ENCODE peak calls at places on chromosomes 7 and 10, in seven cellular contexts. K is IMR-90, V is H9, Z is Panc1, D is CD14-positive monocyte, F is cardiac fibroblast, O is BE2C. L is an unnamed sample.

GRCh38 chr10:88227342-88228018 is 355.6 kb downstream of the RNLS start:
- DNase-seq in D (no peak), O (peak), Z (no peak), K (peak), F (peak), V (no peak), L (no peak)

GRCh38 chr7:104861729-104862128 is 152.3 kb upstream of the KMT2E start:
- DNase-seq in Z (no peak), D (no peak), V (no peak), O (no peak), F (no peak), K (no peak), L (no peak)

GRCh38 chr10:91051834-91052233 is 130.9 kb upstream of the ANKRD1 start:
- DNase-seq in V (no peak), K (no peak), D (no peak), O (no peak), Z (no peak), F (peak), L (no peak)

GRCh38 chr10:116767235-116767634 is 24.9 kb upstream of the HSPA12A start:
- DNase-seq in D (no peak), V (no peak), O (no peak), F (peak), Z (no peak), K (no peak), L (no peak)

GRCh38 chr7:137390076-137390475 is 46.5 kb upstream of the PTN start:
- DNase-seq in Z (no peak), K (no peak), O (no peak), F (no peak), D (no peak), V (no peak), L (no peak)

GRCh38 chr10:117804470-117805011 is 242.2 kb downstream of the RAB11FIP2 start:
- DNase-seq in Z (no peak), V (no peak), K (no peak), O (no peak), F (no peak), D (no peak), L (no peak)

GRCh38 chr10:7707102-7707501 is 4.0 kb downstream of the ITIH2 start:
- DNase-seq in F (no peak), K (no peak), Z (no peak), V (no peak), O (no peak), D (no peak), L (no peak)

GRCh38 chr10:48463318-48464003 is 141.4 kb downstream of the ARHGAP22 start:
- DNase-seq in V (peak), D (peak), O (peak), Z (no peak), F (peak), K (no peak), L (peak)

GRCh38 chr7:97130417-97131139 is 13.1 kb downstream of the SDHAF3 start:
- DNase-seq in O (no peak), D (no peak), Z (no peak), K (no peak), F (peak), V (peak), L (no peak)

GRCh38 chr10:31765546-31765945 is 163.1 kb downstream of the ARHGAP12 start:
- DNase-seq in V (no peak), F (no peak), Z (no peak), K (no peak), D (no peak), O (no peak), L (no peak)

GRCh38 chr7:19560111-19560883 is 148.5 kb downstream of the POLR1F start:
- DNase-seq in F (peak), V (no peak), Z (peak), O (no peak), K (no peak), D (no peak), L (no peak)

GRCh38 chr10:102113956-102114857 is 6.0 kb downstream of the LDB1 start:
- DNase-seq in K (no peak), D (no peak), V (peak), F (no peak), Z (no peak), O (no peak), L (no peak)

GRCh38 chr7:66626236-66626957 is 2.3 kb upstream of the KCTD7 start:
- DNase-seq in Z (no peak), K (peak), V (no peak), O (no peak), D (no peak), F (peak), L (no peak)

GRCh38 chr10:541750-542371 is 147.6 kb downstream of the DIP2C start:
- DNase-seq in D (no peak), V (no peak), O (peak), Z (no peak), F (no peak), K (no peak), L (no peak)

GRCh38 chr7:20835111-20835750 is 48.5 kb upstream of the SP8 start:
- DNase-seq in Z (no peak), D (no peak), V (peak), K (no peak), F (no peak), O (no peak), L (no peak)

GRCh38 chr10:4532976-4533375 is 293.0 kb upstream of the AKR1E2 start:
- DNase-seq in K (no peak), V (no peak), O (no peak), D (no peak), F (peak), Z (no peak), L (no peak)

GRCh38 chr10:27252267-27253000 is 11.8 kb upstream of the ACBD5 start:
- DNase-seq in K (peak), V (peak), O (no peak), F (peak), D (peak), Z (no peak), L (no peak)
- TF ChIP-seq CTCF in K (no peak), V (peak), O (no peak), F (peak), D (peak), Z (peak), L (peak)

GRCh38 chr7:142585425-142585824 is 163.8 kb upstream of the PRSS1 start:
- DNase-seq in Z (no peak), O (no peak), F (no peak), K (no peak), D (no peak), V (no peak), L (no peak)
- TF ChIP-seq CTCF in Z (peak), O (no peak), F (no peak), K (peak), D (no peak), V (peak), L (no peak)

DNA sequence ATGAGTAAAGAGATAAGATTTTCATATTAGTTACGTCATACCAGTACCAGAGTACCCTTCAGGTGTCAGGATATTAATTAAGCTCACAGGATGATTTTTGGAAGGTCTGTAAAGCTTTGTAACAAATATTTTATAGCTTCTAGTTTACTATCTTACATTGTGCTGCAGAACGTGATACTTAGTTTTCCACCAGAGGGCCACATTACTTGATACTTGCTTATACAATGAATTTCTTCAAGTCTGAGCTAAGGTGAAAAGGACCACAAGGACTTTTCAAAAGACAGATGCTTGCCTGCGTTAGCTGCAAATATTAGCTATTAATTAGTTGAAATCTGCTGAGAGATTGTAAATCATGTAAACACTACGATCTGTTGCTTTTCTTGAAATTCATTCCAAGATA is 12.2 kb downstream of the FOXP2 start:
- DNase-seq in V (no peak), D (no peak), F (peak), Z (no peak), O (no peak), K (peak), L (no peak)
- TF ChIP-seq CTCF in V (peak), D (no peak), F (no peak), Z (peak), O (no peak), K (peak), L (peak)

DNA sequence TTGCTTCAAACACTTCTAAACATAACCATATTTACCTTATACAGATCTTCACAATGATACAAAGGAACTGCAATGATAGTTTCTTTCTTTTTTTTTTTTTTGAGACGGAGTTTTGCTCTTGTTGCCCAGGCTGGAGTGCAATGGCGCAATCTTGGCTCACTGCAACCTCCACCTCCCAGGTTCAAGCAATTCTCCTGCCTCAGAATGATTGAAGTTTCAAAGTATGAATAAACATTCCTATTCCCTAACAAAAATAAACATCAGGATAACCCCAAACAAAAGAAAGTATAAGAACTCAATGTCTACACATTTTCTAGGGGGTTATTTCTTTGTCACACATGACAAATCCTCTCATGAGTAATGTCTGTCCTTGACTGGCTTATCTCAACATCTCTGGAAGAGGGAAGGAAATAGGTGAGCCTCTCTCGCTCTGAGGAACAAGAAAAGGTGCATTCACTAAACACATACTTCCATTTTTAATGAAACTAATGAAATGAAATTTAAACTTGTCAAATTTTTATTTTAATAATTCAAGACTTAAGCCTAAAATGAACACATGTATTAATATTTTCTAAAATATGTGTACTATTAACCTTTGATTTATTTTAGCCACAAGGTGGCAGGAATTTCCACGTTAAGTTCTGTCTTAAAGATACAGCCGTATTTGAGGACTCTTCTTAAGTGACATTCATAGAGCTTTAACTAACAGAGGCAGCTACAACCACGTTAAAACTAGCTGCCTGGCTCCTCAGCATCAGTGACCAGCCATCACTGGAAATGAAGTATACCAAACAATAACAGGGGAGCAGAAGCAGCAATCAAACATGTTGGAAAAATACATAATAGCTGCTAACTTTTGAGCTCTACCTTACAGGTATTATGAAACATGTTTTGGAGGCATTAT is 58.3 kb downstream of the MALSU1 start:
- DNase-seq in F (peak), O (no peak), V (no peak), K (peak), Z (peak), D (no peak), L (no peak)
- TF ChIP-seq CTCF in F (peak), O (peak), V (peak), K (peak), Z (peak), D (peak), L (peak)

DNA sequence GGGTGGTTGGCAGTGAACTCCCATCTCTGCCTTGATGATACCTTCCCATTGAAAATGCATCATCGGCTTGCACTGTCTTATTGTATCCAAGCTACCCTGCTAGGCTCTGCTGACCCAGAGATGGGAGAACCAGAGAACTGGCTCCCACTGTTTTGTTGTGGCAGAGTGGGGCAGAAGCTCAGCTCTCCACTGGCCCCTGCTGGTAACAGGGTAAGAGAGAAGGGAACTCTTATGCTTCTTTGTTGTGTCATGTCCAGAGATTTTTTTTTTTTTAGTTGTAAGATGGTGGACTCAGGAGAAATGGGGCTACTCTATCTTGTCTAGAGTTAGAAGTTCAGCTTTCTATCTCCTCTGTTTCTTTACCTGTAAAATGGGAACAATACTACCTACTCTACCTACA is 100.5 kb upstream of the SDK1 start:
- DNase-seq in F (peak), K (peak), Z (no peak), D (no peak), O (no peak), V (peak), L (peak)
- TF ChIP-seq CTCF in F (peak), K (peak), Z (no peak), D (no peak), O (peak), V (peak), L (peak)

GRCh38 chr7:116341222-116341907 is 131.0 kb downstream of the TES start:
- DNase-seq in F (no peak), K (no peak), V (no peak), Z (no peak), O (no peak), D (no peak), L (no peak)
- TF ChIP-seq CTCF in F (peak), K (no peak), V (peak), Z (peak), O (no peak), D (no peak), L (peak)

GRCh38 chr10:132188331-132188730 is 1.6 kb downstream of the DPYSL4 start:
- DNase-seq in O (no peak), F (no peak), K (no peak), V (no peak), D (no peak), Z (no peak), L (no peak)

GRCh38 chr10:132185601-132186487 is 904 bp upstream of the DPYSL4 start:
- DNase-seq in Z (no peak), V (peak), D (no peak), K (peak), O (no peak), F (peak), L (no peak)

GRCh38 chr10:132184816-132185593 is 1.7 kb upstream of the DPYSL4 start:
- DNase-seq in O (no peak), D (no peak), Z (no peak), K (no peak), F (no peak), V (no peak), L (no peak)

GRCh38 chr10:132187421-132188138 is 832 bp downstream of the DPYSL4 start:
- DNase-seq in F (no peak), Z (no peak), D (no peak), O (no peak), V (no peak), K (no peak), L (no peak)

GRCh38 chr10:132186488-132187413 is at the start of gene DPYSL4:
- DNase-seq in V (no peak), K (no peak), O (no peak), F (peak), D (no peak), Z (no peak), L (no peak)
- TF ChIP-seq CTCF in V (peak), K (no peak), O (no peak), F (no peak), D (no peak), Z (no peak), L (peak)